ENCODE peak calls at places on chromosome 22, in four cellular contexts. L, X, K and U are unnamed samples.
A peak's percentile ranks its signal among the peaks of the same experiment; 100 is the strongest.

GRCh38 chr22:37701121-37701786 is 4.4 kb downstream of the TRIOBP start:
- DNase-seq in L (no peak), X (no peak), K (no peak), U (no peak)

GRCh38 chr22:31538815-31539214 is 42.5 kb downstream of the SFI1 start:
- DNase-seq in L (no peak), X (no peak), K (no peak), U (no peak)

GRCh38 chr22:42308887-42309468 is 38.5 kb upstream of the TCF20 start:
- DNase-seq in L (no peak), X (no peak), K (no peak), U (no peak)

GRCh38 chr22:45376703-45377102 is 36.7 kb downstream of the SMC1B start:
- DNase-seq in L (no peak), X (no peak), K (no peak), U (no peak)

GRCh38 chr22:20979243-20979809 is 2.8 kb upstream of the LZTR1 start:
- DNase-seq in L (peak; percentile 77), X (peak; percentile 63), K (peak; percentile 61), U (peak; percentile 57)

GRCh38 chr22:42997577-42997976 is 17.4 kb downstream of the PACSIN2 start:
- DNase-seq in L (no peak), X (no peak), K (no peak), U (no peak)

GRCh38 chr22:26330971-26331625 is 98.0 kb upstream of the ASPHD2 start:
- DNase-seq in L (peak; percentile 20), X (peak; percentile 45), K (peak; percentile 40), U (peak; percentile 60)

GRCh38 chr22:22123118-22123959 is 121.2 kb upstream of the VPREB1 start:
- DNase-seq in L (no peak), X (no peak), K (no peak), U (no peak)

GRCh38 chr22:26902401-26903029 is 245.1 kb downstream of the MIAT start:
- DNase-seq in L (no peak), X (no peak), K (no peak), U (no peak)

GRCh38 chr22:24496234-24496633 is 1.1 kb downstream of the UPB1 start:
- DNase-seq in L (no peak), X (no peak), K (no peak), U (no peak)

GRCh38 chr22:50620861-50621490 is 7.0 kb downstream of the ARSA start:
- DNase-seq in L (no peak), X (no peak), K (peak; percentile 81), U (no peak)

GRCh38 chr22:36741204-36741793 is 34.6 kb downstream of the IFT27 start:
- DNase-seq in L (no peak), X (no peak), K (no peak), U (no peak)

GRCh38 chr22:38031491-38031890 is 25.7 kb upstream of the PICK1 start:
- DNase-seq in L (no peak), X (no peak), K (no peak), U (no peak)

GRCh38 chr22:27212081-27212480 is 554.7 kb downstream of the MIAT start:
- DNase-seq in L (no peak), X (no peak), K (no peak), U (no peak)

GRCh38 chr22:26981111-26981510 is 323.7 kb downstream of the MIAT start:
- DNase-seq in L (no peak), X (no peak), K (no peak), U (no peak)

GRCh38 chr22:20728523-20729190 is 45.3 kb upstream of the SERPIND1 start:
- DNase-seq in L (no peak), X (no peak), K (no peak), U (peak; percentile 25)

GRCh38 chr22:31206896-31207687 is 5.0 kb upstream of the LIMK2 start:
- DNase-seq in L (no peak), X (no peak), K (no peak), U (no peak)

GRCh38 chr22:32737811-32738210 is 63.7 kb upstream of the TIMP3 start:
- DNase-seq in L (peak; percentile 53), X (no peak), K (no peak), U (no peak)

GRCh38 chr22:27800250-27801131 is 1.1 kb downstream of the MN1 start:
- DNase-seq in L (no peak), X (no peak), K (no peak), U (no peak)

GRCh38 chr22:33832558-33833151 is 87.6 kb downstream of the LARGE1 start:
- DNase-seq in L (no peak), X (no peak), K (no peak), U (no peak)

GRCh38 chr22:23781533-23781932 is 5.2 kb upstream of the SMARCB1 start:
- DNase-seq in L (peak; percentile 86), X (no peak), K (no peak), U (no peak)

GRCh38 chr22:45903355-45904149 is 73.4 kb downstream of the WNT7B start:
- DNase-seq in L (peak; percentile 31), X (no peak), K (no peak), U (peak; percentile 34)

GRCh38 chr22:17943533-17944204 is 80.7 kb downstream of the MICAL3 start:
- DNase-seq in L (no peak), X (no peak), K (no peak), U (no peak)

GRCh38 chr22:32957093-32957835 is 100.9 kb downstream of the SYN3 start:
- DNase-seq in L (no peak), X (no peak), K (no peak), U (no peak)

GRCh38 chr22:40511604-40512003 is 124.9 kb downstream of the MRTFA start:
- DNase-seq in L (no peak), X (no peak), K (no peak), U (peak; percentile 48)

GRCh38 chr22:31005535-31005934 is 36.5 kb downstream of the TUG1 start:
- DNase-seq in L (no peak), X (no peak), K (no peak), U (no peak)

GRCh38 chr22:30829901-30830550 is 135.4 kb downstream of the OSBP2 start:
- DNase-seq in L (peak; percentile 90), X (no peak), K (no peak), U (no peak)

GRCh38 chr22:22371031-22371541 is 126.5 kb downstream of the VPREB1 start:
- DNase-seq in L (no peak), X (no peak), K (no peak), U (no peak)

GRCh38 chr22:17087176-17088131 is 2.7 kb downstream of the IL17RA start:
- DNase-seq in L (no peak), X (no peak), K (peak; percentile 80), U (no peak)

GRCh38 chr22:35746946-35747703 is 29.5 kb downstream of the APOL5 start:
- DNase-seq in L (peak; percentile 28), X (no peak), K (no peak), U (no peak)